ENCODE peak calls at places on chromosomes 11 and 22, in five cellular contexts. O, Y, A, K and T are unnamed samples.

GRCh38 chr11:61904539-61905048 is 12.8 kb downstream of the RAB3IL1 start:
- DNase-seq in O (no peak), K (no peak), A (no peak), Y (no peak), T (no peak)

GRCh38 chr11:70682056-70682455 is 283.7 kb downstream of the CTTN start:
- DNase-seq in K (no peak), O (no peak), Y (no peak), A (no peak), T (no peak)

GRCh38 chr11:11215944-11216343 is 137.1 kb downstream of the CSNK2A3 start:
- DNase-seq in Y (no peak), A (no peak), K (no peak), O (no peak), T (no peak)

GRCh38 chr22:39818050-39818449 is 75.5 kb downstream of the ENTHD1 start:
- DNase-seq in K (no peak), O (no peak), Y (peak), A (peak), T (peak)

GRCh38 chr22:46936378-46936916 is 174.0 kb downstream of the TBC1D22A start:
- DNase-seq in A (no peak), K (peak), O (no peak), Y (no peak), T (peak)

GRCh38 chr11:7973011-7973410 is 7.8 kb upstream of the NLRP10 start:
- DNase-seq in O (peak), K (no peak), Y (no peak), A (no peak), T (peak)

GRCh38 chr11:130209128-130209932 is 49.7 kb downstream of the ST14 start:
- DNase-seq in Y (no peak), K (no peak), A (no peak), O (no peak), T (no peak)

GRCh38 chr11:34264266-34265110 is 93.3 kb downstream of the ABTB2 start:
- DNase-seq in O (peak), K (no peak), A (no peak), Y (peak), T (no peak)

GRCh38 chr11:61293869-61294716 is 1.0 kb downstream of the VWCE start:
- DNase-seq in O (peak), K (no peak), A (peak), Y (peak), T (no peak)

GRCh38 chr11:44711113-44711512 is 15.6 kb upstream of the TSPAN18 start:
- DNase-seq in Y (no peak), K (no peak), O (no peak), A (no peak), T (no peak)

GRCh38 chr11:64378335-64378884 is 19.4 kb downstream of the RPS6KA4 start:
- DNase-seq in O (peak), A (no peak), Y (peak), K (no peak), T (no peak)

GRCh38 chr11:132472411-132473205 is 1059.7 kb downstream of the OPCML start:
- DNase-seq in A (peak), O (no peak), Y (peak), K (no peak), T (peak)

GRCh38 chr11:83836883-83837654 is 550.9 kb upstream of the CCDC90B start:
- DNase-seq in O (peak), Y (peak), A (peak), K (no peak), T (peak)

GRCh38 chr11:79973701-79974626 is 533.1 kb upstream of the TENM4 start:
- DNase-seq in O (no peak), Y (no peak), K (no peak), A (peak), T (no peak)

GRCh38 chr11:44885919-44886318 is 64.8 kb downstream of the TP53I11 start:
- DNase-seq in A (no peak), O (no peak), Y (no peak), K (no peak), T (no peak)

GRCh38 chr11:2833938-2834892 is 51.4 kb downstream of the CDKN1C start:
- DNase-seq in A (no peak), Y (no peak), K (no peak), O (no peak), T (no peak)

GRCh38 chr11:46446343-46446751 is 54.8 kb upstream of the CHRM4 start:
- DNase-seq in A (no peak), Y (peak), O (peak), K (no peak), T (no peak)

GRCh38 chr22:17411213-17411612 is 42.0 kb downstream of the CECR2 start:
- DNase-seq in Y (peak), A (no peak), K (no peak), O (peak), T (peak)

GRCh38 chr11:79030448-79030847 is 410.4 kb downstream of the TENM4 start:
- DNase-seq in K (no peak), O (no peak), Y (no peak), A (no peak), T (no peak)

GRCh38 chr11:69199583-69200295 is 44.0 kb downstream of the SMIM38 start:
- DNase-seq in Y (no peak), O (no peak), A (no peak), K (no peak), T (no peak)

GRCh38 chr11:112241486-112241885 is 15.3 kb downstream of the PTS start:
- DNase-seq in Y (peak), A (peak), K (no peak), O (peak), T (peak)

GRCh38 chr11:70477607-70478006 is 79.3 kb downstream of the CTTN start:
- DNase-seq in K (no peak), Y (no peak), A (no peak), O (no peak), T (no peak)

GRCh38 chr11:34620820-34621792 is at the start of gene EHF:
- DNase-seq in O (no peak), Y (no peak), K (no peak), A (no peak), T (no peak)

GRCh38 chr11:74443071-74443864 is 24.1 kb downstream of the KCNE3 start:
- DNase-seq in Y (peak), K (no peak), O (peak), A (peak), T (peak)

GRCh38 chr11:62851807-62852522 is 12.6 kb upstream of the WDR74 start:
- DNase-seq in Y (no peak), O (no peak), K (no peak), A (no peak), T (no peak)

GRCh38 chr22:20083157-20083890 is 3.3 kb downstream of the DGCR8 start:
- DNase-seq in O (no peak), Y (no peak), K (no peak), A (no peak), T (no peak)

GRCh38 chr22:20086101-20086599 is 6.1 kb downstream of the DGCR8 start:
- DNase-seq in Y (no peak), K (no peak), A (no peak), O (no peak), T (no peak)

GRCh38 chr22:20085651-20086050 is 5.6 kb downstream of the DGCR8 start:
- DNase-seq in K (no peak), Y (no peak), A (no peak), O (no peak), T (no peak)

GRCh38 chr22:20083891-20084546 is 4.0 kb downstream of the DGCR8 start:
- DNase-seq in Y (no peak), A (no peak), K (no peak), O (no peak), T (no peak)

DNA sequence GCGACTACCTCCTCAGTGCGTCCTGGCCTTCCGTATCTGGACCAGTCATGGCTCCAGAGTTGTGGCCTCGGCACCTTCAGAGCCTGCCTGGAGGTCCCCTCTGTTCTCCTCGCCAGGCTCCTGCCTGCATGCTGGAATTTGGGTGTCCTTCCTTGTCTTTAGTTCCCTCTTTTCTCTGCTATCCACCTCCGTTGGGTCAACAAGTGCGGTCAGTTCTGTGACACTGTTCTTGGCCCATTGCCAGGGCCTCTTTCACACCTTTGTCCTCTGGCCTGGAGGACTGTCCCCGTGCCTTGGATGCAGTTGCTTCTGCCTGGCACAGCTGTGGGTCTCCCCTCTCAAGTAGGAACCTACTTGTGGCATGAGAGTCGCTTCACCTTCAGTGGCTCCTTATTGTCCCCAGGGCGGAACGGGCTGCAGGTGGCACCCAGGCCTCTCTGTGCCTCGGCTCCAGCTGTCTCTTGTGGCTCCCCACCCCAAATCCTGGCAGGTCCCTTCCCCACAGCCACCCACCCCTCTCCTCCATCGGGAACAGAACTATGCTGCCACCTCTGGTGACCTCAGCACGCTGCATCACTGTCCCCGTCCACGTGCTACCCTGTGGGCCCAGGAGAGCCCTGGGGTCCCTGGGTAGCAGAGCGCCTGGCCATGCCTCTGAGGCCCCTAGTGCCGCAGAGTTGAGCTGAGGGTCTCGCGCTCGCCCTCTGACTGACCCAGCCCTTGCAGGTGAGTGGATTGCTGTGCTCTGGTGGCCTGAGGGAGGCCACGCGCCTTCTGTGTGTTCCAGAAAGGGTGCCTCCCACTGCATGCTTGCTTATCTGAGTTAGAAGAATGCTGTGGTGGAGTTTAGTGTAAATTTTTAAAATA is 4.7 kb downstream of the DGCR8 start:
- DNase-seq in A (no peak), K (no peak), Y (peak), O (peak), T (no peak)
- TF ChIP-seq CTCF in A (peak), K (peak), Y (peak), O (peak), T (peak)

DNA sequence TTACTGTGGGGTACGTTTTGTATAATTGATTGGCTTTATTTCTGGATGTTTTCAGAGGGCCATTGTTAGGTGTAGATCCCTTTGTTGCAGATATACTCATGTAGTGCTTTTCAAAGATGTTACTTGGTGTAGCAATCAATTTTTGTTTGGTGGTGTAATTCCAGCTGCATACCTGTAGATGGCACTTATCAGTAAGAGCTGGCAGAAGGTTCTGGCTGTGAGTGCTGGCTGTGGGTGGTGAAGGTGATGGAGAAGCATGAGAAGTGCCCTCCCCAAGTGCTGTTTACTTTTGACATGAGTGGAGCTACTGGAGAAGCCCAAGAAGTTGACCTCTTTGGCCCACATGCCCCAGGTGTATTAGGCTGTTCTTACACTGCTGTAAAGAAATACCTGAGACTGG is 1074.9 kb downstream of the FAM181B start:
- DNase-seq in Y (peak), K (no peak), A (peak), O (peak), T (no peak)
- TF ChIP-seq CTCF in Y (peak), K (peak), A (peak), O (peak), T (peak)

DNA sequence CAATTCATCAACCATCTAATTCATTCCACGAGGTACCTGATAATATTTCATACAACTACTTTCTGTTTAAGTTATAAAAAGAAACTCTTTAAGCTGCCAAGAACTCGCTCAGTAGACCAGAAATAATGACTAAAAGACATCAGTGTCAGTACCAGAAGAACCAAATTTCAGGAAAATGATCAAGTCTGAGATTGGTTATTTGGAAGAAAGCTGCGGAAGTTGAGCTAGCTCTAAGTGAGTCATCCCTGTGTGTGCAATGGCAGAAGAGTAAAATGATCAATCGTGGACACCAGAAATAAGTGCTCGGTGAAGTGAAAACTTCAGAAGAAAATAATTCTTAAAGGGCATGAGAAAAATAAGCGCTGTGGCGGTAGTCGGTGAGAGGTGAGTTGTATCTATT is 933.2 kb upstream of the CHORDC1 start:
- DNase-seq in A (no peak), Y (no peak), K (no peak), O (no peak), T (peak)
- TF ChIP-seq CTCF in A (no peak), Y (no peak), K (no peak), O (no peak), T (no peak)

GRCh38 chr11:119726585-119727522 is 2.1 kb downstream of the NECTIN1 start:
- DNase-seq in O (no peak), Y (no peak), K (no peak), A (no peak), T (no peak)

GRCh38 chr11:119728651-119729580 is at the start of gene NECTIN1:
- DNase-seq in O (peak), Y (peak), K (peak), A (peak), T (peak)

GRCh38 chr11:119726150-119726553 is 2.8 kb downstream of the NECTIN1 start:
- DNase-seq in A (no peak), O (no peak), Y (no peak), K (no peak), T (no peak)

GRCh38 chr11:119728226-119728626 is 774 bp downstream of the NECTIN1 start:
- DNase-seq in K (no peak), Y (no peak), O (no peak), A (no peak), T (no peak)

DNA sequence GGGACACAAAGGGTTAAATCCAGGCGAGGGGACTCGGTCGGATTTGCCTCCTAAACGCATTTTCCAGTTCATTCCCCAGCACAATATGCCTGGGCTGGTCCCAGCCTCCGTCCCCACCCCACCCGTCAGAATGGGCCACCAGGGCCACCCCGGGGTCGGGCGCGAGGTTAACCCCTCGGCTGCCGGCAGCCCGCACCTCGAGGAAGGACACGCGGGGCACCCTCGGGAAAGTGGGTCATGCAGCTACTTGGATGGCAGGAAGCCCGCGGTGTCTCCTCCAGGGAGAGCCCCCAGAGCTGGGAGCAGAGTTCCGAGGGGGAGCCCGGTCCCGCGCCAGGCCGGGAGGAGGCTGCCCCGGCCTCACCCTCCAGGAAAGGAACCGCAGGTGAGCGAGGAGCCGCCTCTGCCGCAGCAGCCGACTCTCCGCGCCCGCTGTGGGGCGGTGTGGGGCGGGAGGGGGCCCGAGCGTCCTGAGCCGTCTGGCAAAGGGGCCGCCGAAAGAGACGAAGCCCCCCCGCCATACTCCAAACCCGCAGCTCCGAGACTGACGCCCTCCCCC is 1.4 kb downstream of the NECTIN1 start:
- DNase-seq in O (no peak), K (no peak), Y (no peak), A (no peak), T (no peak)
- TF ChIP-seq CTCF in O (peak), K (no peak), Y (peak), A (peak), T (no peak)

GRCh38 chr11:117620659-117621058 is 176.4 kb downstream of the DSCAML1 start:
- DNase-seq in Y (no peak), O (no peak), K (no peak), A (no peak), T (no peak)

GRCh38 chr11:117618956-117619355 is 178.1 kb downstream of the DSCAML1 start:
- DNase-seq in A (no peak), Y (peak), K (no peak), O (no peak), T (no peak)

GRCh38 chr11:117620131-117620530 is 176.9 kb downstream of the DSCAML1 start:
- DNase-seq in O (no peak), A (no peak), Y (no peak), K (no peak), T (no peak)

GRCh38 chr11:117623831-117624271 is 173.2 kb downstream of the DSCAML1 start:
- DNase-seq in A (no peak), Y (no peak), K (no peak), O (no peak), T (no peak)

GRCh38 chr11:117621226-117621625 is 175.8 kb downstream of the DSCAML1 start:
- DNase-seq in A (peak), K (no peak), Y (peak), O (peak), T (no peak)
- TF ChIP-seq CTCF in A (peak), K (peak), Y (peak), O (peak), T (peak)

DNA sequence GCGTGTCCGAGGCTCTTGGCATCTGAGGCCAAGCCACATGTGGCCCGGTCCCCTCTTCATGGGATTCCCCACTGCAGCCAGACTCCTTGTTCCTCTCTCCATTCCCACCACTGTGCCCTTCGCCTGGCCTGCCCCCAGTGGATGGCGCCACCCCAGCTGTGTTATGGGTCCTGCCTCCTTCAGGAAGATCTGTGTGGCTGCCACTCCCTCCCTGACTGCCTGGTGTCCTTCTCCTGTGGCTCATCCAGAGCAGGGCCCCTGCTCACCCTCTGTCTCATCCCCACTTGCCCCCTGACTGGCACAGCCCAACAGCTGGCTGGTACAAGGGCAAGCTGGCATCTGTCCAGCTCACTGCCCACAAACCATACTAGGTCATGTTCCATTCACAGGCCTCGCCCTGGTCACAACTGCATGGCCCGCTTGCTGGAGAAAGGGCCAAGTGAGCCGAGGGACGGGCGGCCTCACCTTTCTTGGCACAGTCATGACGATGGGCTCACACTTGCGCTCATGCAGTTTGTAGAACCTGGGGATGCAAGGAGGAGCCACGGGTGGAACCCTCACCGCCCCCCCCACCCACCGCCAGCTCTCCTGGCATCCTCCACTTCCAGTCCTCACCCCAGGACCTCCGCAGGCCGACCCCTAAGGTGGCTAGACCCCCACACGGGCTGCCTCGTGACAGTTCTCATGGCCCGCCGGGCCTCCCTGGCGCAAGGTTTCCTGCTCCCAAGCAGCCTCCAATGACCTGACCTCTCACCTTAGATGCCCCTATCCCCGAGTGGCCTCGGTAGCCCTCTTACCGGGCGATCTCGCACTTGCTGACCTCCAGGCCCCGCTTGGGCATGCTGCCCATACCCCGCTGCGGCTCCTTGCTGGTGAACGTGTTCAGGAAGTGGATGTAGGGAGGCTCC is 2.1 kb upstream of the PTPRCAP start:
- DNase-seq in Y (peak), O (no peak), K (no peak), A (no peak), T (no peak)
- TF ChIP-seq CTCF in Y (no peak), O (peak), K (peak), A (peak), T (no peak)